ENCODE peak calls at places on chromosomes 13 and 19, in eight cellular contexts. L is thoracic aorta, J is Peyer's patch, D is breast epithelium, E is astrocyte of the spinal cord, T is AG09309, B is stomach, A is fibroblast of pulmonary artery. Y is an unnamed sample.

GRCh38 chr19:39304701-39305571 is 8.7 kb downstream of the IFNL1 start:
- DNase-seq in D (no peak), L (no peak), A (no peak), J (no peak), T (no peak), E (no peak), B (no peak), Y (no peak)

GRCh38 chr13:109271061-109271460 is 515.3 kb downstream of the IRS2 start:
- DNase-seq in L (no peak), D (no peak), J (no peak), E (no peak), T (no peak), B (no peak), A (no peak), Y (no peak)

GRCh38 chr19:30102239-30102638 is 160.2 kb downstream of the URI1 start:
- DNase-seq in E (no peak), A (no peak), T (no peak), B (no peak), L (no peak), D (no peak), J (no peak), Y (no peak)

GRCh38 chr19:13260883-13261653 is 110.9 kb downstream of the IER2 start:
- DNase-seq in E (peak), J (no peak), A (peak), T (peak), B (peak), L (no peak), D (peak), Y (peak)

GRCh38 chr13:52118595-52118994 is 10.3 kb downstream of the NEK5 start:
- DNase-seq in L (no peak), T (no peak), E (no peak), A (no peak), D (no peak), B (no peak), J (no peak), Y (no peak)

GRCh38 chr13:101623469-101624209 is 171.2 kb downstream of the ITGBL1 start:
- DNase-seq in E (peak), D (no peak), B (no peak), A (no peak), T (no peak), J (no peak), L (no peak), Y (peak)

GRCh38 chr13:42396901-42397670 is 125.1 kb downstream of the AKAP11 start:
- DNase-seq in T (no peak), A (no peak), E (no peak), B (no peak), L (no peak), J (no peak), D (no peak), Y (no peak)

GRCh38 chr13:33937373-33938087 is 119.6 kb downstream of the RFC3 start:
- DNase-seq in J (no peak), D (no peak), B (no peak), A (no peak), T (no peak), L (no peak), E (no peak), Y (no peak)

GRCh38 chr13:106028916-106029315 is 506.5 kb downstream of the EFNB2 start:
- DNase-seq in L (no peak), T (no peak), E (peak), D (no peak), B (no peak), J (no peak), A (no peak), Y (no peak)

GRCh38 chr19:49857061-49857833 is 6.3 kb downstream of the PTOV1 start:
- DNase-seq in L (no peak), J (no peak), A (no peak), T (no peak), E (no peak), D (no peak), B (no peak), Y (no peak)

GRCh38 chr13:32824061-32824460 is 192.2 kb upstream of the KL start:
- DNase-seq in T (no peak), D (no peak), B (no peak), L (no peak), J (no peak), E (no peak), A (no peak), Y (no peak)

GRCh38 chr13:27953671-27954405 is 15.3 kb downstream of the CDX2 start:
- DNase-seq in L (no peak), T (peak), D (peak), J (peak), B (peak), E (peak), A (peak), Y (peak)

GRCh38 chr19:20151617-20152145 is 15.3 kb upstream of the ZNF486 start:
- DNase-seq in L (no peak), T (no peak), A (no peak), D (no peak), J (no peak), B (no peak), E (no peak), Y (no peak)

GRCh38 chr13:26601669-26602068 is 44.2 kb downstream of the WASF3 start:
- DNase-seq in D (no peak), T (no peak), E (no peak), L (no peak), J (no peak), B (no peak), A (peak), Y (peak)

GRCh38 chr19:37519890-37520289 is 13.2 kb downstream of the ZNF793 start:
- DNase-seq in J (no peak), L (no peak), E (peak), B (no peak), A (peak), D (no peak), T (no peak), Y (no peak)

GRCh38 chr19:48635966-48636858 is 967 bp downstream of the DBP start:
- DNase-seq in T (no peak), E (no peak), B (no peak), L (no peak), A (no peak), D (no peak), J (peak), Y (no peak)

GRCh38 chr19:56477429-56478338 is 539 bp upstream of the ZNF667 start:
- DNase-seq in E (peak), B (peak), T (peak), D (peak), J (peak), A (peak), L (peak), Y (no peak)

GRCh38 chr19:2661615-2662014 is 40.9 kb downstream of the GNG7 start:
- DNase-seq in T (no peak), B (no peak), J (no peak), A (no peak), L (no peak), D (no peak), E (no peak), Y (no peak)

GRCh38 chr13:110682746-110683145 is 23.2 kb downstream of the CARS2 start:
- DNase-seq in B (no peak), D (no peak), T (no peak), J (no peak), L (no peak), E (no peak), A (no peak), Y (no peak)

GRCh38 chr19:15584095-15584494 is 30.9 kb upstream of the CYP4F8 start:
- DNase-seq in B (no peak), A (no peak), D (no peak), J (no peak), L (no peak), E (no peak), T (no peak), Y (no peak)

GRCh38 chr13:33219926-33220325 is 65.6 kb downstream of the STARD13 start:
- DNase-seq in T (no peak), B (no peak), D (no peak), L (no peak), J (no peak), A (no peak), E (no peak), Y (no peak)

GRCh38 chr19:46378268-46378667 is 31.4 kb downstream of the PPP5C start:
- DNase-seq in T (peak), B (no peak), D (no peak), A (peak), L (no peak), E (peak), J (no peak), Y (no peak)

GRCh38 chr19:47707135-47707925 is 5.9 kb upstream of the EHD2 start:
- DNase-seq in E (peak), D (peak), L (no peak), A (peak), B (peak), J (peak), T (no peak), Y (peak)

GRCh38 chr19:51946602-51947001 is 19.3 kb downstream of the ZNF613 start:
- DNase-seq in B (no peak), D (no peak), T (no peak), E (no peak), L (no peak), A (no peak), J (no peak), Y (no peak)
- H3K4me3 ChIP-seq in B (no peak), D (no peak), T (no peak), E (no peak), L (no peak), A (no peak), J (no peak), Y (no peak)

GRCh38 chr19:36032251-36033104 is at the start of gene CLIP3:
- DNase-seq in B (no peak), L (no peak), D (no peak), J (no peak), E (peak), A (peak), T (no peak), Y (peak)
- TF ChIP-seq CTCF in B (no peak), L (peak), D (no peak), J (no peak), E (no peak), A (no peak), T (no peak), Y (no peak)

GRCh38 chr19:16830679-16831078 is 1.5 kb downstream of the SIN3B start:
- DNase-seq in A (peak), E (peak), D (no peak), B (no peak), L (no peak), J (no peak), T (no peak), Y (no peak)
- H3K4me3 ChIP-seq in A (peak), E (peak), D (no peak), B (peak), L (no peak), J (no peak), T (peak), Y (no peak)

GRCh38 chr19:58572818-58573657 is at the start of gene MZF1:
- DNase-seq in A (peak), T (peak), J (peak), E (peak), L (peak), D (peak), B (peak), Y (peak)
- TF ChIP-seq CTCF in A (no peak), T (peak), J (no peak), E (no peak), L (peak), D (peak), B (peak), Y (no peak)